ENCODE peak calls at places on chromosomes 5 and 9, in seven cellular contexts. U, P, R, X, N, K and I are unnamed samples.

GRCh38 chr5:38376404-38376803 is 118.0 kb downstream of the EGFLAM start:
- ATAC-seq in U (no peak), P (no peak), R (no peak), X (no peak), K (no peak), N (no peak), I (no peak)

GRCh38 chr5:31194458-31194808 is 947 bp downstream of the CDH6 start:
- ATAC-seq in X (peak; percentile 9), P (no peak), N (peak; percentile 13), K (peak; percentile 17), U (no peak), R (no peak), I (no peak)

GRCh38 chr9:95726756-95727155 is 148.7 kb upstream of the ERCC6L2 start:
- ATAC-seq in P (no peak), X (peak; percentile 89), K (peak; percentile 35), R (peak; percentile 51), N (peak; percentile 42), U (no peak), I (peak; percentile 43)

GRCh38 chr5:149195337-149195887 is 54.1 kb downstream of the ABLIM3 start:
- ATAC-seq in X (no peak), R (no peak), N (peak; percentile 91), U (no peak), P (peak; percentile 79), K (no peak), I (peak; percentile 36)

GRCh38 chr5:86971034-86971511 is 296.6 kb upstream of the RASA1 start:
- ATAC-seq in U (no peak), X (peak; percentile 64), N (peak; percentile 67), K (peak; percentile 69), P (peak; percentile 52), R (peak; percentile 62), I (peak; percentile 48)

GRCh38 chr9:3650994-3651622 is 125.3 kb upstream of the RFX3 start:
- ATAC-seq in N (no peak), X (no peak), U (no peak), R (no peak), P (no peak), K (no peak), I (no peak)

GRCh38 chr5:177527595-177527994 is 10.8 kb upstream of the DDX41 start:
- ATAC-seq in X (no peak), P (no peak), K (no peak), N (no peak), R (no peak), U (no peak), I (no peak)

GRCh38 chr5:142225141-142225540 is 99.7 kb downstream of the SPRY4 start:
- ATAC-seq in R (no peak), X (no peak), N (no peak), P (no peak), U (no peak), K (no peak), I (no peak)

GRCh38 chr5:1323803-1324173 is 21.1 kb downstream of the CLPTM1L start:
- ATAC-seq in K (no peak), X (no peak), P (no peak), N (no peak), R (no peak), U (no peak), I (no peak)

GRCh38 chr9:84393266-84393905 is 52.8 kb upstream of the SLC28A3 start:
- ATAC-seq in N (no peak), U (no peak), X (no peak), R (peak; percentile 28), K (no peak), P (no peak), I (no peak)

GRCh38 chr9:111900081-111900805 is 3.6 kb downstream of the UGCG start:
- ATAC-seq in X (no peak), N (no peak), K (no peak), P (no peak), R (no peak), U (no peak), I (no peak)

GRCh38 chr9:111898331-111899096 is 1.9 kb downstream of the UGCG start:
- ATAC-seq in N (no peak), U (no peak), X (no peak), K (no peak), R (no peak), P (no peak), I (no peak)

GRCh38 chr9:111897831-111898144 is 1.2 kb downstream of the UGCG start:
- ATAC-seq in U (no peak), X (no peak), K (no peak), P (no peak), N (no peak), R (no peak), I (no peak)

GRCh38 chr9:111895996-111896941 is at the start of gene UGCG:
- ATAC-seq in P (peak; percentile 87), N (peak; percentile 98), R (peak; percentile 99), U (peak; percentile 97), K (peak; percentile 83), X (peak; percentile 90), I (peak; percentile 98)

DNA sequence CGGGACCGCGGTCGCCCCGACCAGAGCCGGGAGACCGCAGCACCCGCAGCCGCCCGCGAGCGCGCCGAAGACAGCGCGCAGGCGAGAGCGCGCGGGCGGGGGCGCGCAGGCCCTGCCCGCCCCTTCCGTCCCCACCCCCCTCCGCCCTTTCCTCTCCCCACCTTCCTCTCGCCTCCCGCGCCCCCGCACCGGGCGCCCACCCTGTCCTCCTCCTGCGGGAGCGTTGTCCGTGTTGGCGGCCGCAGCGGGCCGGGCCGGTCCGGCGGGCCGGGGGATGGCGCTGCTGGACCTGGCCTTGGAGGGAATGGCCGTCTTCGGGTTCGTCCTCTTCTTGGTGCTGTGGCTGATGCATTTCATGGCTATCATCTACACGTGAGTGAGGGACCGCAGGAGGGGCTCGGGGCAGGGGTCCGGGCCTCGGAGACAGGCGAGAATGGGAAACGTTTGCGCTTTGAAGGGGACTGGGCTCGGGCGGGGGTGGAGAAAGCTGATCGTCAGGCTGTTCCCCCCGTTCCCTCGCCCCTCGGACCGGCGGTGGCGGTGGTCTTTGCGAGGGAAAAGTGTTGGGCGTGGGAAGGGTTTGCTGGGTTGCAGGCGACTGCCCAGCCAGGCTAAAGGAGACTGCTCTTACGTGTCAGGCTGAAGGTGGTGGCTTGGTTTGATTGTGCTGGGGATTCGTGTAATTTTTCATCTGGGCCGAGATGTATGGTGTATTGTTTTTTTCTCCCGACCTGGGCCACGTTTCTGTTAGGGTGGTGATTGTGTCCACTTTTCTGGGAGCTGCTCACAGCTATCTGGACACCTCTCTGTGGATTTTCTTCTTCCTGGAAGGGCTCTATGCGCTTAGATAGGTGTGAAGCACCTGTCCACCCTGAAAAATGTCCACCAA is 572 bp downstream of the UGCG start:
- ATAC-seq in K (peak; percentile 9), P (peak; percentile 83), N (peak; percentile 85), X (peak; percentile 66), U (peak; percentile 58), R (peak; percentile 81), I (peak; percentile 82)
- TF ChIP-seq CTCF in K (peak; percentile 19), P (no peak), N (no peak), X (peak; percentile 19), U (no peak), R (peak; percentile 28), I (no peak)

GRCh38 chr9:134158753-134159392 is 5.5 kb downstream of the RNU6ATAC start:
- ATAC-seq in P (no peak), K (peak; percentile 6), N (no peak), R (no peak), X (no peak), U (no peak), I (no peak)

GRCh38 chr9:134158242-134158641 is 6.1 kb downstream of the RNU6ATAC start:
- ATAC-seq in R (no peak), N (no peak), U (no peak), X (no peak), K (no peak), P (no peak), I (no peak)

GRCh38 chr9:134155812-134156360 is 8.5 kb downstream of the RNU6ATAC start:
- ATAC-seq in N (no peak), X (no peak), P (no peak), R (no peak), K (no peak), U (no peak), I (no peak)

GRCh38 chr9:134157378-134157885 is 6.9 kb downstream of the RNU6ATAC start:
- ATAC-seq in P (no peak), U (no peak), N (no peak), K (no peak), X (no peak), R (no peak), I (no peak)

DNA sequence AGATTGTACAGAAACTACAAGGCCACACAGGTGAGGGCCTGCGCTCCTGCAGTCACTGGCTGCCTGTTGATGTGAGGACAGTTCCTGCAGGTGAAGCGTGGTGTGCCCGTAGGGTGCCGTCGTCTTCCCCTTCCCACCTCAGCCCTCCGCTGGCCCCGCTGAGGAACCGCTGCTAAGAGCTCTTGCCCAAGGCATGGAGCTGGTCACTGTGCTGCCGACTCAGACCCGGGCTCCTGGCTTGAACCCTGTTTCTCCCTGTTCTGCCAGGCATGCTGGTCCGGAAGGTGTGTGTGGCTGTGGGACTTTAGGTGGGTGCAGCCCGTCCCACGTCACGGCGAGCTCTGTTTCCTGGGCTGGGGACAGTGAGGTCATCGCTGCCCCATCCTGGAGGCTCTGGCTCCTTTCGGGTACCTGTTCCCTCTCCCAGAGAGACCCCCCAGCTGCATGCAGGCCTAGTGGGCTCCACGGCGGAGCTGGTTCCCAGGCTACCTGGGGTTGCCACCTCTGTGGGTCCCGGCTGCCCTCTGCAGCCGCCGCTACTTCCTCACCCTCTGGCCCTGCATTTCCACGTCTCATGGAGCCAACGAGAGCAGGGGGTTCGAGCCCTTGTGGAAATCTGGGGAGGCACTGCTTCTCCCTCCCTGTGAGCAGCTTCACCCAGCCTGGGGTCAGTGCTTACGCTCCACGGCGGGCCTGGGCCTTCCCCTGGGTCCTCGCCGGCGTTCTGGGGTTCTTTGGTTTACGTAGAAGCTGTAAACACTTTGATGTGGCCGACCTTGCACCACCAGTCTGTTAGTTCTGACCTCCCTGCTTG is 7.6 kb downstream of the RNU6ATAC start:
- ATAC-seq in R (no peak), X (no peak), N (no peak), K (no peak), U (no peak), P (no peak), I (no peak)
- H3K36me3 ChIP-seq in R (peaks cover 78% of the 10 kb centered on the region), X (peaks cover 67% of the 10 kb centered on the region), N (peaks cover 76% of the 10 kb centered on the region), K (peaks cover 61% of the 10 kb centered on the region), U (peaks cover 78% of the 10 kb centered on the region), P (peaks cover 64% of the 10 kb centered on the region), I (no peaks in the 10 kb centered on the region)

GRCh38 chr5:83472508-83473343 is 1.2 kb downstream of the VCAN start:
- ATAC-seq in K (peak; percentile 32), P (peak; percentile 27), U (peak; percentile 75), X (peak; percentile 25), R (peak; percentile 63), N (peak; percentile 43), I (peak; percentile 53)

GRCh38 chr5:83474986-83475385 is 3.4 kb downstream of the VCAN start:
- ATAC-seq in U (no peak), N (no peak), R (no peak), K (no peak), P (no peak), X (no peak), I (no peak)

GRCh38 chr5:83472213-83472507 is 616 bp downstream of the VCAN start:
- ATAC-seq in R (no peak), X (no peak), U (no peak), P (no peak), N (no peak), K (no peak), I (no peak)

GRCh38 chr5:83474170-83474796 is 2.7 kb downstream of the VCAN start:
- ATAC-seq in N (peak; percentile 67), P (peak; percentile 24), K (peak; percentile 54), X (peak; percentile 57), U (peak; percentile 81), R (peak; percentile 88), I (peak; percentile 67)

GRCh38 chr5:83473344-83474169 is 2.0 kb downstream of the VCAN start:
- ATAC-seq in X (peak; percentile 78), U (peak; percentile 89), P (peak; percentile 71), K (peak; percentile 70), R (peak; percentile 91), N (peak; percentile 83), I (peak; percentile 83)
- H3K27ac ChIP-seq in X (peak overlapping the region; percentile 82), U (peak overlapping the region; percentile 83), P (peak overlapping the region; percentile 62), K (peak overlapping the region; percentile 53), R (peak overlapping the region; percentile 81), N (peak overlapping the region; percentile 51), I (no peak overlapping the region)

GRCh38 chr5:6712136-6712581 is 1.1 kb upstream of the TENT4A start:
- ATAC-seq in X (peak; percentile 4), K (peak; percentile 30), P (peak; percentile 45), R (peak; percentile 31), N (peak; percentile 5), U (peak; percentile 45), I (no peak)
- TF ChIP-seq CTCF in X (no peak), K (peak; percentile 12), P (no peak), R (no peak), N (no peak), U (peak; percentile 18), I (peak; percentile 44)